ENCODE peak calls at places on chromosomes 3 and 15, in eight cellular contexts. K is ascending aorta; Q is OCI-LY7; F is cardiac fibroblast; W is Jurkat, Clone E6-1; Y is tibial artery; P is dorsolateral prefrontal cortex; G is AG04450. U is an unnamed sample.

GRCh38 chr3:139935071-139935865 is at the start of gene CLSTN2:
- DNase-seq in K (peak; percentile 68), Q (no peak), F (peak; percentile 25), W (no peak), Y (peak; percentile 56), P (peak; percentile 83), G (no peak), U (peak; percentile 64)

GRCh38 chr3:8629151-8630021 is 15.2 kb downstream of the SSUH2 start:
- DNase-seq in K (peak; percentile 92), Q (no peak), F (peak; percentile 82), W (no peak), Y (peak; percentile 74), P (no peak), G (peak; percentile 30), U (peak; percentile 51)

GRCh38 chr3:45644063-45644462 is 45.1 kb upstream of the SACM1L start:
- DNase-seq in K (no peak), Q (no peak), F (peak; percentile 93), W (no peak), Y (no peak), P (no peak), G (peak; percentile 52), U (peak; percentile 87)

GRCh38 chr3:48065035-48065434 is 48.8 kb upstream of the MAP4 start:
- DNase-seq in K (no peak), Q (no peak), F (no peak), W (no peak), Y (no peak), P (no peak), G (no peak), U (no peak)

GRCh38 chr15:96559087-96559486 is 228.6 kb downstream of the NR2F2 start:
- DNase-seq in K (no peak), Q (no peak), F (no peak), W (no peak), Y (no peak), P (no peak), G (no peak), U (no peak)

GRCh38 chr3:52032702-52033408 is 23.5 kb downstream of the DUSP7 start:
- DNase-seq in K (no peak), Q (no peak), F (no peak), W (no peak), Y (no peak), P (no peak), G (no peak), U (no peak)

GRCh38 chr3:55166577-55167555 is 239.0 kb upstream of the LRTM1 start:
- DNase-seq in K (no peak), Q (peak; percentile 60), F (no peak), W (no peak), Y (no peak), P (no peak), G (no peak), U (peak; percentile 27)

GRCh38 chr15:66897381-66897780 is 168.0 kb upstream of the SMAD3 start:
- DNase-seq in K (no peak), Q (no peak), F (no peak), W (no peak), Y (no peak), P (no peak), G (no peak), U (no peak)

GRCh38 chr15:66754789-66755188 is 52.8 kb downstream of the SMAD6 start:
- DNase-seq in K (no peak), Q (no peak), F (no peak), W (no peak), Y (no peak), P (no peak), G (no peak), U (no peak)

GRCh38 chr3:13716540-13717221 is 163.2 kb downstream of the WNT7A start:
- DNase-seq in K (peak; percentile 28), Q (no peak), F (no peak), W (no peak), Y (no peak), P (no peak), G (no peak), U (no peak)

GRCh38 chr3:60803812-60804211 is 447.4 kb downstream of the FHIT start:
- DNase-seq in K (no peak), Q (no peak), F (no peak), W (no peak), Y (no peak), P (peak; percentile 46), G (no peak), U (no peak)

GRCh38 chr15:67197364-67197695 is 57.1 kb downstream of the AAGAB start:
- DNase-seq in K (no peak), Q (no peak), F (no peak), W (no peak), Y (no peak), P (no peak), G (no peak), U (peak; percentile 39)

GRCh38 chr15:95162967-95163531 is 931.7 kb downstream of the MCTP2 start:
- DNase-seq in K (peak; percentile 68), Q (no peak), F (peak; percentile 82), W (no peak), Y (peak; percentile 56), P (no peak), G (peak; percentile 51), U (peak; percentile 83)

GRCh38 chr3:86388848-86389247 is 602.1 kb downstream of the VGLL3 start:
- DNase-seq in K (no peak), Q (no peak), F (no peak), W (no peak), Y (no peak), P (no peak), G (no peak), U (no peak)

GRCh38 chr3:60282840-60283239 is 968.4 kb downstream of the FHIT start:
- DNase-seq in K (no peak), Q (no peak), F (no peak), W (no peak), Y (no peak), P (no peak), G (no peak), U (no peak)

GRCh38 chr15:45377630-45378148 is 655 bp downstream of the GATM start:
- DNase-seq in K (peak; percentile 63), Q (no peak), F (no peak), W (no peak), Y (peak; percentile 36), P (peak; percentile 55), G (no peak), U (peak; percentile 1)

GRCh38 chr3:77506384-77506783 is 466.5 kb downstream of the ROBO2 start:
- DNase-seq in K (no peak), Q (no peak), F (no peak), W (no peak), Y (no peak), P (no peak), G (no peak), U (no peak)

GRCh38 chr15:44718927-44719292 is 7.6 kb downstream of the B2M start:
- DNase-seq in K (no peak), Q (no peak), F (no peak), W (no peak), Y (no peak), P (no peak), G (no peak), U (no peak)

GRCh38 chr3:7307410-7307809 is 446.5 kb downstream of the GRM7 start:
- DNase-seq in K (no peak), Q (no peak), F (no peak), W (no peak), Y (no peak), P (no peak), G (no peak), U (peak; percentile 44)

GRCh38 chr15:80061581-80061980 is 2.1 kb downstream of the ZFAND6 start:
- DNase-seq in K (no peak), Q (no peak), F (peak; percentile 22), W (no peak), Y (no peak), P (no peak), G (no peak), U (peak; percentile 61)

GRCh38 chr15:57457726-57458125 is 81.4 kb downstream of the CGNL1 start:
- DNase-seq in K (no peak), Q (no peak), F (no peak), W (no peak), Y (no peak), P (no peak), G (no peak), U (peak; percentile 30)

GRCh38 chr3:30548605-30549004 is 57.8 kb upstream of the TGFBR2 start:
- DNase-seq in K (no peak), Q (peak; percentile 64), F (peak; percentile 42), W (no peak), Y (no peak), P (no peak), G (no peak), U (peak; percentile 25)

DNA sequence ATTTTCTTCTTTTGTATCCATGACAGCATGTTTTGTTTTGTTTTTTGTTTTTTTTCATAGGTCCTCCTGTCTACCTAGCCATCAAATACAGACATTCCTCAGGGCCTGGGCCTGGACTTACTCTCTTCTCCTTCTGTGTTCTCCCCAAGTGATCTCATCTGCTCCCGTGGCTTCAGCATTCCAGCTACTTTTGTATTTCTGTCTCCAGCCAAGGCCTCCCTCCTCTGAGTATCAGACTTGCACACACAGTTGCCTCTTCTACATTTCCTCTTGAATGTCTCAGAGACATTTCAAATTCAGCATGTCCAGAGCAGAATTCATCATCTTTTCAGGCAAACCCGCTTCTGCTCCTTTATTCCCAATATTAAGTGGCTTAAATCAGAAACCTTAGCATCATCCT is 82.4 kb downstream of the HCN4 start:
- DNase-seq in K (no peak), Q (no peak), F (peak; percentile 9), W (no peak), Y (no peak), P (no peak), G (no peak), U (peak; percentile 37)
- H3K4me3 ChIP-seq in K (no peak overlapping the region), Q (no peak overlapping the region), F (no peak overlapping the region), W (no peak overlapping the region), Y (no peak overlapping the region), P (no peak overlapping the region), G (no peak overlapping the region), U (no peak overlapping the region)

GRCh38 chr3:169660709-169661566 is 2.6 kb downstream of the MECOM start:
- DNase-seq in K (no peak), Q (no peak), F (peak; percentile 50), W (no peak), Y (no peak), P (no peak), G (no peak), U (peak; percentile 48)
- H3K4me3 ChIP-seq in K (peak overlapping the region; percentile 76), Q (peak overlapping the region; percentile 59), F (peak overlapping the region; percentile 69), W (peak overlapping the region; percentile 9), Y (peak overlapping the region; percentile 62), P (peak overlapping the region; percentile 60), G (peak overlapping the region; percentile 69), U (peak overlapping the region; percentile 52)

GRCh38 chr15:92118162-92118935 is 264.8 kb downstream of the SLCO3A1 start:
- DNase-seq in K (no peak), Q (no peak), F (no peak), W (no peak), Y (no peak), P (no peak), G (no peak), U (no peak)
- H3K4me3 ChIP-seq in K (no peak overlapping the region), Q (no peak overlapping the region), F (no peak overlapping the region), W (no peak overlapping the region), Y (no peak overlapping the region), P (no peak overlapping the region), G (no peak overlapping the region), U (no peak overlapping the region)

DNA sequence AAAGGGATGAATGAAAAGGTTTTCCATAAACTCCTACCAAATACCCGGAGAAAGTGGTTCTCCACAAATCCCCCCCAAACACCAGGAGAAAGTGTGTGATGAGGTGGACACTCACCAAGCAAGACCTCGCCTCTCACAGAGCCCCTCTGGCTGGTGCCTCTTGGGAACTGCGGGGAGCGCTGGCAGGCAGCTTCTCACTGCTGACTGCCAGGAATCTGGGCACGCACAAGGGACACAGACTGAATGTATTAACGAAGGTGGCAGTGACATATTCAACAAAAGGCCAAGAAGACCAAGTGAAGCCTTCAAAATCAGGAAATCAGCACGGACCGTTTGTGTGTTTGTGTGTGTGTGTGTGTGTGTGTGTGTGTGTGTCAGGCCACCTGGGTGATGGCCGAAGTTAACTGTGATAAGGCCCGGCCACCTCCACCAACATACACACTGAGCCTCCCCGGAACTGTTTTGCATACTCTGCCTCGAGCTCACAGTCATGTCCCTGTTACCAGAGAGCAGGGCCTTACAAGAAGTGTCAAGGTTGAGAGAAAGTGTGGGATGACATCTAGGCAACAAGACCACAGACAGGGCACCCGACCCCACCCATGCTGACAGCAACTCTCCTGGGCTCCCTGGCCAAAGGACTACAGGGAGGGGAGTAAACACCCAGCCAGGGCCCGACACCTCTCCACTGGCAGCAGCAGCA is 18.0 kb downstream of the ATP10A start:
- DNase-seq in K (no peak), Q (peak; percentile 83), F (no peak), W (no peak), Y (no peak), P (no peak), G (no peak), U (no peak)
- H3K4me3 ChIP-seq in K (peak overlapping the region; percentile 21), Q (peak overlapping the region; percentile 10), F (no peak overlapping the region), W (no peak overlapping the region), Y (peak overlapping the region; percentile 2), P (no peak overlapping the region), G (no peak overlapping the region), U (no peak overlapping the region)